ENCODE peak calls at places on chromosomes 2 and 18, in six cellular contexts. One of them, this sample, is unnamed.

GRCh38 chr18:44594779-44595467 is 85.8 kb upstream of the SETBP1 start:
- DNase-seq in astrocyte: peak
- DNase-seq in HCT116: no peak
- DNase-seq in stimulated activated naive B cell treated with anti-CD40 and anti-IgM and Interleukin-4, amounts not matched to agents 10 μg/mL and 1 μg/mL and 100 μg/mL, for 72 hours: no peak
- DNase-seq in cardiac fibroblast: peak
- DNase-seq in activated CD8-positive, alpha-beta memory T cell treated with anti-CD3 and anti-CD28 coated beads for 1 hour: no peak
- DNase-seq in this sample: no peak

GRCh38 chr2:47226124-47227040 is 71.3 kb upstream of the STPG4 start:
- DNase-seq in cardiac fibroblast: peak
- DNase-seq in HCT116: no peak
- DNase-seq in astrocyte: no peak
- DNase-seq in activated CD8-positive, alpha-beta memory T cell treated with anti-CD3 and anti-CD28 coated beads for 1 hour: no peak
- DNase-seq in stimulated activated naive B cell treated with anti-CD40 and anti-IgM and Interleukin-4, amounts not matched to agents 10 μg/mL and 1 μg/mL and 100 μg/mL, for 72 hours: no peak
- DNase-seq in this sample: no peak

GRCh38 chr2:205024822-205025518 is 479.7 kb downstream of the PARD3B start:
- DNase-seq in astrocyte: peak
- DNase-seq in activated CD8-positive, alpha-beta memory T cell treated with anti-CD3 and anti-CD28 coated beads for 1 hour: no peak
- DNase-seq in cardiac fibroblast: peak
- DNase-seq in stimulated activated naive B cell treated with anti-CD40 and anti-IgM and Interleukin-4, amounts not matched to agents 10 μg/mL and 1 μg/mL and 100 μg/mL, for 72 hours: no peak
- DNase-seq in HCT116: peak
- DNase-seq in this sample: peak

GRCh38 chr2:241617431-241618154 is 19.4 kb downstream of the THAP4 start:
- DNase-seq in activated CD8-positive, alpha-beta memory T cell treated with anti-CD3 and anti-CD28 coated beads for 1 hour: no peak
- DNase-seq in astrocyte: no peak
- DNase-seq in stimulated activated naive B cell treated with anti-CD40 and anti-IgM and Interleukin-4, amounts not matched to agents 10 μg/mL and 1 μg/mL and 100 μg/mL, for 72 hours: no peak
- DNase-seq in HCT116: no peak
- DNase-seq in cardiac fibroblast: peak
- DNase-seq in this sample: no peak

GRCh38 chr2:10922307-10923006 is 10.7 kb downstream of the KCNF1 start:
- DNase-seq in cardiac fibroblast: no peak
- DNase-seq in stimulated activated naive B cell treated with anti-CD40 and anti-IgM and Interleukin-4, amounts not matched to agents 10 μg/mL and 1 μg/mL and 100 μg/mL, for 72 hours: no peak
- DNase-seq in activated CD8-positive, alpha-beta memory T cell treated with anti-CD3 and anti-CD28 coated beads for 1 hour: no peak
- DNase-seq in HCT116: no peak
- DNase-seq in astrocyte: no peak
- DNase-seq in this sample: no peak

GRCh38 chr2:240507778-240508251 is 50.0 kb downstream of the ANKMY1 start:
- DNase-seq in activated CD8-positive, alpha-beta memory T cell treated with anti-CD3 and anti-CD28 coated beads for 1 hour: no peak
- DNase-seq in stimulated activated naive B cell treated with anti-CD40 and anti-IgM and Interleukin-4, amounts not matched to agents 10 μg/mL and 1 μg/mL and 100 μg/mL, for 72 hours: no peak
- DNase-seq in astrocyte: no peak
- DNase-seq in HCT116: no peak
- DNase-seq in cardiac fibroblast: no peak
- DNase-seq in this sample: no peak

GRCh38 chr2:196413821-196414274 is 225.7 kb upstream of the CCDC150 start:
- DNase-seq in cardiac fibroblast: peak
- DNase-seq in HCT116: no peak
- DNase-seq in activated CD8-positive, alpha-beta memory T cell treated with anti-CD3 and anti-CD28 coated beads for 1 hour: no peak
- DNase-seq in stimulated activated naive B cell treated with anti-CD40 and anti-IgM and Interleukin-4, amounts not matched to agents 10 μg/mL and 1 μg/mL and 100 μg/mL, for 72 hours: no peak
- DNase-seq in astrocyte: no peak
- DNase-seq in this sample: no peak

GRCh38 chr2:120283649-120284048 is 31.0 kb downstream of the RALB start:
- DNase-seq in cardiac fibroblast: no peak
- DNase-seq in activated CD8-positive, alpha-beta memory T cell treated with anti-CD3 and anti-CD28 coated beads for 1 hour: no peak
- DNase-seq in HCT116: no peak
- DNase-seq in stimulated activated naive B cell treated with anti-CD40 and anti-IgM and Interleukin-4, amounts not matched to agents 10 μg/mL and 1 μg/mL and 100 μg/mL, for 72 hours: no peak
- DNase-seq in astrocyte: peak
- DNase-seq in this sample: peak